ENCODE peak calls at places on chromosomes 1 and 21, in ten cellular contexts. C is DMS53; O is left colon; E is Peyer's patch; F is activated T-cell treated with anti-CD3 and anti-CD28 coated beads, Interleukin-2, amount 50 U/mL, for 4 hours; P is DMS 273 treated with DMSO at 0.1 percent for 48 hours; X is RPMI7951; V is GM13977; K is CD4-positive, alpha-beta T cell; G is kidney epithelial cell. B is an unnamed sample.
A peak's percentile ranks its signal among the peaks of the same experiment; 100 is the strongest.

GRCh38 chr21:17930102-17930501 is 110.9 kb upstream of the C21orf91 start:
- DNase-seq in C (no peak), O (no peak), E (no peak), F (no peak), P (no peak), X (no peak), V (no peak), K (no peak), G (no peak), B (peak; percentile 97)

GRCh38 chr1:43786975-43787374 is 79.6 kb downstream of the ST3GAL3 start:
- DNase-seq in C (no peak), O (peak; percentile 42), E (no peak), F (no peak), P (no peak), X (peak; percentile 31), V (no peak), K (no peak), G (no peak), B (no peak)

GRCh38 chr1:226912587-226913176 is 27.4 kb upstream of the COQ8A start:
- DNase-seq in C (peak; percentile 87), O (peak; percentile 74), E (peak; percentile 79), F (peak; percentile 36), P (no peak), X (no peak), V (peak; percentile 54), K (peak; percentile 64), G (no peak), B (peak; percentile 86)

GRCh38 chr21:25845729-25846256 is 111.0 kb downstream of the GABPA start:
- DNase-seq in C (no peak), O (no peak), E (no peak), F (no peak), P (no peak), X (peak; percentile 6), V (peak; percentile 29), K (no peak), G (no peak), B (no peak)

GRCh38 chr21:37461494-37461893 is 94.9 kb downstream of the DYRK1A start:
- DNase-seq in C (no peak), O (no peak), E (no peak), F (no peak), P (no peak), X (no peak), V (peak; percentile 34), K (no peak), G (no peak), B (no peak)

GRCh38 chr1:196535727-196536126 is 72.5 kb downstream of the KCNT2 start:
- DNase-seq in C (peak; percentile 82), O (no peak), E (no peak), F (no peak), P (no peak), X (peak; percentile 71), V (no peak), K (no peak), G (no peak), B (peak; percentile 77)

GRCh38 chr1:228867093-228867950 is 132.0 kb downstream of the RHOU start:
- DNase-seq in C (peak; percentile 42), O (no peak), E (no peak), F (no peak), P (peak; percentile 48), X (no peak), V (no peak), K (no peak), G (no peak), B (peak; percentile 74)

GRCh38 chr1:117284408-117285215 is 73.9 kb upstream of the VTCN1 start:
- DNase-seq in C (peak; percentile 59), O (no peak), E (peak; percentile 47), F (no peak), P (peak; percentile 47), X (peak; percentile 63), V (no peak), K (no peak), G (peak; percentile 45), B (peak; percentile 81)

GRCh38 chr1:212637902-212638301 is 29.3 kb downstream of the ATF3 start:
- DNase-seq in C (no peak), O (no peak), E (no peak), F (no peak), P (no peak), X (no peak), V (no peak), K (no peak), G (no peak), B (no peak)

GRCh38 chr1:228977741-228978140 is 242.5 kb downstream of the RHOU start:
- DNase-seq in C (no peak), O (no peak), E (no peak), F (no peak), P (no peak), X (no peak), V (no peak), K (no peak), G (no peak), B (no peak)

GRCh38 chr1:39609618-39610331 is 29.7 kb downstream of the HEYL start:
- DNase-seq in C (peak; percentile 71), O (peak; percentile 69), E (peak; percentile 86), F (peak; percentile 75), P (no peak), X (no peak), V (peak; percentile 85), K (peak; percentile 83), G (no peak), B (peak; percentile 60)

GRCh38 chr21:20108976-20109375 is 889.2 kb upstream of the NCAM2 start:
- DNase-seq in C (no peak), O (no peak), E (no peak), F (no peak), P (no peak), X (no peak), V (no peak), K (no peak), G (no peak), B (no peak)

GRCh38 chr1:15803380-15803779 is 4.1 kb downstream of the UQCRHL start:
- DNase-seq in C (peak; percentile 61), O (no peak), E (no peak), F (peak; percentile 11), P (no peak), X (peak; percentile 28), V (peak; percentile 55), K (no peak), G (no peak), B (peak; percentile 53)

GRCh38 chr1:165444897-165445370 is at the start of gene RXRG:
- DNase-seq in C (peak; percentile 79), O (peak; percentile 9), E (peak; percentile 46), F (no peak), P (no peak), X (peak; percentile 6), V (no peak), K (peak; percentile 37), G (no peak), B (peak; percentile 88)

GRCh38 chr1:39531526-39531925 is 40.1 kb downstream of the BMP8A start:
- DNase-seq in C (no peak), O (no peak), E (no peak), F (no peak), P (no peak), X (no peak), V (no peak), K (no peak), G (no peak), B (no peak)

GRCh38 chr1:240652554-240652953 is 40.6 kb upstream of the GREM2 start:
- DNase-seq in C (peak; percentile 43), O (no peak), E (no peak), F (no peak), P (no peak), X (no peak), V (no peak), K (no peak), G (no peak), B (peak; percentile 60)

GRCh38 chr1:246576709-246577032 is 10.4 kb downstream of the CNST start:
- DNase-seq in C (no peak), O (no peak), E (no peak), F (no peak), P (no peak), X (no peak), V (no peak), K (no peak), G (no peak), B (no peak)

GRCh38 chr1:151196292-151196800 is 2.0 kb upstream of the PIP5K1A start:
- DNase-seq in C (peak; percentile 95), O (peak; percentile 83), E (peak; percentile 86), F (peak; percentile 41), P (peak; percentile 100), X (peak; percentile 89), V (peak; percentile 50), K (no peak), G (peak; percentile 55), B (peak; percentile 91)

GRCh38 chr1:2258996-2259395 is 30.9 kb downstream of the SKI start:
- DNase-seq in C (no peak), O (no peak), E (peak; percentile 88), F (peak; percentile 71), P (no peak), X (no peak), V (no peak), K (peak; percentile 73), G (no peak), B (no peak)

GRCh38 chr1:108808438-108808837 is 48.5 kb downstream of the AKNAD1 start:
- DNase-seq in C (no peak), O (no peak), E (no peak), F (no peak), P (no peak), X (no peak), V (no peak), K (no peak), G (no peak), B (no peak)

GRCh38 chr1:156806512-156807440 is 9.9 kb downstream of the SH2D2A start:
- DNase-seq in C (no peak), O (no peak), E (peak; percentile 15), F (no peak), P (no peak), X (no peak), V (no peak), K (peak; percentile 12), G (no peak), B (peak; percentile 73)

GRCh38 chr1:50106095-50106761 is 2.5 kb upstream of the ELAVL4 start:
- DNase-seq in C (no peak), O (no peak), E (no peak), F (no peak), P (peak; percentile 74), X (no peak), V (no peak), K (no peak), G (no peak), B (peak; percentile 87)

GRCh38 chr1:107851418-107851817 is 113.6 kb downstream of the VAV3 start:
- DNase-seq in C (no peak), O (no peak), E (no peak), F (no peak), P (no peak), X (no peak), V (no peak), K (no peak), G (no peak), B (no peak)

GRCh38 chr1:152162826-152163463 is 3.9 kb upstream of the RPTN start:
- DNase-seq in C (peak; percentile 26), O (no peak), E (no peak), F (no peak), P (no peak), X (peak; percentile 75), V (no peak), K (no peak), G (peak; percentile 88), B (no peak)